ENCODE peak calls at places on chromosome 17, in six cellular contexts. X, P, C, S, M and G are unnamed samples.

GRCh38 chr17:79114455-79115301 is 40.1 kb downstream of the ENGASE start:
- DNase-seq in X (peak), P (no peak), C (no peak), S (peak), M (no peak), G (peak)

GRCh38 chr17:50003916-50004315 is 8.9 kb upstream of the DLX3 start:
- DNase-seq in X (peak), P (no peak), C (no peak), S (no peak), M (no peak), G (no peak)

GRCh38 chr17:13306310-13306962 is 288.6 kb upstream of the ELAC2 start:
- DNase-seq in X (no peak), P (no peak), C (no peak), S (no peak), M (peak), G (peak)

GRCh38 chr17:42623732-42624596 is 14.5 kb downstream of the TUBG1 start:
- DNase-seq in X (peak), P (no peak), C (no peak), S (peak), M (no peak), G (peak)

GRCh38 chr17:77696720-77697460 is 261.6 kb upstream of the TNRC6C start:
- DNase-seq in X (no peak), P (no peak), C (no peak), S (no peak), M (peak), G (peak)

GRCh38 chr17:20266806-20267458 is 200.4 kb downstream of the LGALS9B start:
- DNase-seq in X (no peak), P (no peak), C (no peak), S (no peak), M (no peak), G (no peak)

GRCh38 chr17:40548982-40549680 is 16.1 kb downstream of the CCR7 start:
- DNase-seq in X (peak), P (peak), C (peak), S (peak), M (no peak), G (no peak)

GRCh38 chr17:14198013-14198412 is 38.6 kb downstream of the CDRT15 start:
- DNase-seq in X (peak), P (no peak), C (no peak), S (no peak), M (peak), G (peak)

GRCh38 chr17:72717676-72718075 is 374.8 kb downstream of the SLC39A11 start:
- DNase-seq in X (no peak), P (no peak), C (no peak), S (no peak), M (no peak), G (no peak)

GRCh38 chr17:22669721-22670120 is 977.4 kb downstream of the KCNJ18 start:
- DNase-seq in X (no peak), P (no peak), C (no peak), S (no peak), M (no peak), G (no peak)

GRCh38 chr17:77127735-77128361 is 12.9 kb upstream of the SEC14L1 start:
- DNase-seq in X (peak), P (peak), C (peak), S (peak), M (no peak), G (no peak)

GRCh38 chr17:79506955-79507354 is 103.9 kb downstream of the RBFOX3 start:
- DNase-seq in X (no peak), P (no peak), C (no peak), S (no peak), M (no peak), G (no peak)

GRCh38 chr17:76716146-76716833 is 5.5 kb upstream of the MXRA7 start:
- DNase-seq in X (peak), P (no peak), C (peak), S (peak), M (no peak), G (no peak)

GRCh38 chr17:7484964-7485377 is 805 bp downstream of the POLR2A start:
- DNase-seq in X (no peak), P (no peak), C (no peak), S (no peak), M (peak), G (peak)

GRCh38 chr17:64573214-64573613 is 66.4 kb downstream of the CEP95 start:
- DNase-seq in X (no peak), P (no peak), C (no peak), S (no peak), M (no peak), G (no peak)

GRCh38 chr17:57109393-57110151 is 24.5 kb downstream of the AKAP1 start:
- DNase-seq in X (no peak), P (peak), C (no peak), S (peak), M (peak), G (peak)

GRCh38 chr17:74212913-74213791 is at the start of gene TTYH2:
- DNase-seq in X (peak), P (peak), C (peak), S (peak), M (peak), G (peak)

GRCh38 chr17:69523252-69523861 is 108.9 kb downstream of the MAP2K6 start:
- DNase-seq in X (no peak), P (no peak), C (peak), S (no peak), M (peak), G (peak)

GRCh38 chr17:7712111-7712771 is 5.3 kb upstream of the DNAH2 start:
- DNase-seq in X (no peak), P (no peak), C (no peak), S (no peak), M (peak), G (peak)

GRCh38 chr17:34154916-34155730 is 100.0 kb upstream of the CCL2 start:
- DNase-seq in X (no peak), P (no peak), C (no peak), S (no peak), M (peak), G (peak)

GRCh38 chr17:65634533-65634932 is 73.1 kb upstream of the AXIN2 start:
- DNase-seq in X (peak), P (no peak), C (no peak), S (no peak), M (no peak), G (peak)

GRCh38 chr17:15377200-15377599 is 35.8 kb upstream of the TEKT3 start:
- DNase-seq in X (no peak), P (no peak), C (no peak), S (no peak), M (no peak), G (no peak)

GRCh38 chr17:42182927-42183734 is 2.1 kb downstream of the HCRT start:
- DNase-seq in X (no peak), P (no peak), C (no peak), S (no peak), M (no peak), G (peak)

GRCh38 chr17:18910881-18911280 is 41.1 kb upstream of the SLC5A10 start:
- DNase-seq in X (no peak), P (no peak), C (no peak), S (no peak), M (no peak), G (no peak)

GRCh38 chr17:59093702-59094231 is 12.9 kb downstream of the TRIM37 start:
- DNase-seq in X (no peak), P (no peak), C (peak), S (peak), M (no peak), G (no peak)

GRCh38 chr17:68824707-68825106 is 130.5 kb downstream of the ABCA8 start:
- DNase-seq in X (no peak), P (no peak), C (no peak), S (no peak), M (no peak), G (no peak)

GRCh38 chr17:19305761-19306159 is 56.8 kb downstream of the B9D1 start:
- DNase-seq in X (no peak), P (no peak), C (no peak), S (no peak), M (no peak), G (no peak)

GRCh38 chr17:61161615-61162134 is 238.0 kb upstream of the TBX2 start:
- DNase-seq in X (no peak), P (no peak), C (no peak), S (no peak), M (no peak), G (no peak)

GRCh38 chr17:42266918-42267766 is 9.0 kb downstream of the STAT5B start:
- DNase-seq in X (no peak), P (no peak), C (no peak), S (no peak), M (no peak), G (peak)

GRCh38 chr17:75666959-75667790 is at the start of the genes RECQL5 and SAP30BP:
- DNase-seq in X (peak), P (peak), C (peak), S (peak), M (peak), G (peak)

GRCh38 chr17:68196394-68197090 is 51.3 kb upstream of the AMZ2 start:
- DNase-seq in X (no peak), P (no peak), C (no peak), S (no peak), M (no peak), G (peak)

GRCh38 chr17:32323784-32324590 is 18.0 kb downstream of the C17orf75 start:
- DNase-seq in X (peak), P (peak), C (no peak), S (no peak), M (no peak), G (no peak)

GRCh38 chr17:298791-299450 is 53.7 kb downstream of the RPH3AL start:
- DNase-seq in X (no peak), P (peak), C (peak), S (peak), M (no peak), G (no peak)

GRCh38 chr17:78031435-78031834 is 72.9 kb downstream of the TNRC6C start:
- DNase-seq in X (no peak), P (no peak), C (no peak), S (no peak), M (no peak), G (no peak)

GRCh38 chr17:78168906-78169793 is 769 bp downstream of the SYNGR2 start:
- DNase-seq in X (peak), P (peak), C (peak), S (peak), M (peak), G (peak)

GRCh38 chr17:10993126-10993525 is 155.2 kb upstream of the PIRT start:
- DNase-seq in X (no peak), P (no peak), C (no peak), S (peak), M (no peak), G (no peak)

GRCh38 chr17:21228111-21228510 is 14.2 kb upstream of the TMEM11 start:
- DNase-seq in X (no peak), P (no peak), C (no peak), S (no peak), M (no peak), G (no peak)

GRCh38 chr17:17421346-17422216 is 55.2 kb upstream of the MED9 start:
- DNase-seq in X (no peak), P (no peak), C (no peak), S (peak), M (no peak), G (no peak)
- H3K27ac ChIP-seq in X (no peak), P (no peak), C (no peak), S (peak), M (no peak), G (no peak)

DNA sequence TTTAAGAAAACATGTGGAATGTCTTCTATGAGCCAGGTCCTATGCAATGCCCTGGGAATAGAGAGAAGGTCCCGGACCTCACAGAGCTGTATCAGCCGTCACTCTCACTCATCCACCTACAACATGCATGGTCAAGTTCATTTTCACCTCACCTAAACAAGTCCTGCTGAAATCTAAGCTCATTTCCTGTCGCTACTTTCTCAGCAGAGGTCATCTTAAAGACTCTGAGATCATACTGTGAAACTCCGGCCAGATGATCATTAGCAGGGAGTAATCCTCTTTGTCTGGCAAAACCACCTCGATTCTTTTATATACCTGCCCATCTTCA is 66.2 kb upstream of the LYRM9 start:
- DNase-seq in X (no peak), P (no peak), C (no peak), S (no peak), M (peak), G (peak)
- H3K27ac ChIP-seq in X (no peak), P (no peak), C (no peak), S (no peak), M (peak), G (no peak)

DNA sequence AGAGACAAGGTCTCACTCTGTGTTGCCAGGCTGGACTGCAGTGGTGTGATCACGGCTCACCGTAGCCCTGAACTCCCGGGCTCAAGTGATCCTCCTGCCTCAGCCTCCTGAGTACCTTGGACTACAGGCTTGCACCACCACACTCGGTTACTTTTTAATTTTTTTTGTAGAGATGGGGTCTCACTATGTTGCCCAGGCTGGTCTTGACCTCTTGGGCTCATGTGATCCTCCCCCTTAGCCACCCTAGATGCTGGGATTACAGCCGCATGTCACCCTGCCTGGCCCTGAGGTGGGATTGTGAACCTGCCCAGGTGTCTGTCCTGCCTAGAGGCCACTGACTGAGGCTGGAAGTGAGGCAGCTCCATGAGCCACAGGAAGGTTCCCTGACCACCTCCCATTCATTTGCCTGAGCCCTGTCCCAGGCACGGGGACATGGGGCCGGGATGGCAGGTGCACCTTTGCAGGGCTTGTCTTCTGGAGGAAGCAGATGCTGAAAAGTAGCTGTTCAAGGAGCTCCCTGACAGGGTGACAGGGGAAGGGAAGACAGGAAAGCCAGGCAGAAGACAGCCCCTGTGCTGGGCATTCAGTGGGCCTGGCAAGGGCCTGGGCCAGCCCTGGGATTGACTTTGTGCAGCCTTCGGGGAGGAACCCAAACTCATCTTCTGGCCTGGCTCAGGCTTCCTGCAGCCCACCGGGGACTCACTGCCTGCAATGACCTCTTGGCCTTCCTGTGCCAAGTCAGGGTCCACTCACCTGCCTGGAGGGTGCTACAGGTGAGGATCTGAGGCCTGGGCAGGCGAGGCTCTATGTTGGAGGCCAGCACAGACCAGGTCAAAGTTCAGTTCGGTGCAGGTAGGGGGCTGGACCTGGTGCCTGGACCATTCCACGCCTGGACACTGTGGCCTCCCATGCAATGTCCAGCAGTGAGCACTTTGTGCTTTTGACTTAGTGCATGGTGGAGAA is 8.1 kb upstream of the NOTUM start:
- DNase-seq in X (no peak), P (no peak), C (no peak), S (no peak), M (no peak), G (no peak)
- H3K27ac ChIP-seq in X (no peak), P (no peak), C (no peak), S (no peak), M (no peak), G (no peak)

DNA sequence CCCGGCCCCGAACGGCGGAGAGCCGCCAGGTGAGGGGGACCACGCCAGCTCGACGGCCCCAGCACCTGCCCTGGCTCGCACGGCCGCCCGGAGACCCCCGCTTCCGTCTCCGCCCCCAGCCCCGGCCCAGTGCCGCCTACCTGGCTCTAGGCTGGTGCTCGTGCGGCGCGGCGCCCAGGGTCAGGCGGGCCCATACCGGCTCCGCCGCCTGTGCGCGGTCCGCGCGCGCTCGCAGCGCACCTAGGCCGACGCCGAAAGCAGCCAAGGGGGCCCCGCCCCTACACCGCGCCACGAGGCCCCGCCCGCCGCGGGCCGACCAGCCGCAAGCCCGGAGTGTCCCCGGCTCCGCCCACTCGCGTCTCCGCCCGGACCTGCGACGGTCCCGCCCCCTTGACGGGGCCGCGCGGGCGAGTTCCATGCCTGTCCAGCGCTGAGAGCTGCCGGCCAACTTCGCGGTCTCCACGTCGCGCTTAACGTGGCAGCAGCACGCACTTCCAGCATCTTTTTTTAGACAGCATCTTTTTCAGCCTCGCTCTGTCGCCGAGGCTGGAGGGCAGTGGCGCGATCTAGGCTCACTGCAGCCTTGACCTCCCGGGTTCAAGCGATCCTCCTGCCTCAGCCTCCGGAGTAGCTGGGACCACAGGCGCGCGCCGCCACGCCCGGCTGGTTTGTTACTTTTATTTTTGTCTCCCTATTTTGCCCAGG is at the start of gene SLC25A39:
- DNase-seq in X (peak), P (peak), C (peak), S (peak), M (peak), G (peak)
- H3K27ac ChIP-seq in X (peak), P (peak), C (peak), S (peak), M (no peak), G (peak)

DNA sequence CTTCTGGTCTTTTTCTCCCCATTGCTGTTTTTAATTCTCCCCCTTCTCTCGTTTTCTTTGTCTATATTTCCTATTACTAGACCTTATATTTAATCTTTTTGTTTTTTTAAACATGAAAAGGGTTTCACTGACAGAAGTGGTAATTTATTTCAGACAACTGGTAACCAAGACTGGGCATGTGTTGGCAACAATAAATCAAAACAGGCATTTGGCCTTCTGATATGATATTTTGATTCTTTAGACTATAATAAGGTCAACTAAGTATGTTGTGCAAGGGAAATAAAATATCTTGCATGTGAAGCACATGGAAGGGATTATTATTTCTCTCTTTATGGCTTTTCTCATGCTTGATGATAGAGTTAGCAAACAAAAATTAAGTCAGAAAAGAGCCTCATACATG is 34.6 kb downstream of the AP2B1 start:
- DNase-seq in X (no peak), P (no peak), C (no peak), S (no peak), M (no peak), G (no peak)
- H3K27ac ChIP-seq in X (no peak), P (no peak), C (no peak), S (peak), M (no peak), G (no peak)